ENCODE peak calls at places on chromosomes 16 and 17, in five cellular contexts. R is psoas muscle, N is heart right ventricle, H is lower lobe of right lung, F is neural progenitor cell. C is an unnamed sample.

GRCh38 chr17:45436625-45437460 is 4.2 kb upstream of the ARHGAP27 start:
- DNase-seq in R (no peak), N (no peak), H (no peak), F (no peak), C (no peak)

GRCh38 chr17:29069526-29070041 is 26.6 kb downstream of the PIPOX start:
- DNase-seq in F (no peak), H (no peak), R (no peak), N (no peak), C (no peak)

GRCh38 chr16:56354016-56354415 is 71.3 kb downstream of the AMFR start:
- DNase-seq in R (no peak), N (no peak), H (no peak), F (no peak), C (no peak)

GRCh38 chr16:11992008-11992584 is 15.6 kb downstream of the SNX29 start:
- DNase-seq in N (no peak), H (no peak), F (no peak), R (no peak), C (no peak)

GRCh38 chr17:46811978-46812583 is 6.4 kb downstream of the WNT3 start:
- DNase-seq in H (no peak), F (peak), N (no peak), R (no peak), C (no peak)

GRCh38 chr16:424033-424622 is 1.3 kb upstream of the RAB11FIP3 start:
- DNase-seq in F (peak), H (no peak), R (peak), N (peak), C (peak)

GRCh38 chr17:42842286-42842685 is 2.1 kb upstream of the AOC2 start:
- DNase-seq in F (no peak), H (no peak), R (no peak), N (no peak), C (no peak)

GRCh38 chr17:76492989-76493501 is 8.2 kb downstream of the RHBDF2 start:
- DNase-seq in H (peak), R (peak), N (peak), F (no peak), C (peak)

GRCh38 chr17:41972571-41973411 is 6.2 kb downstream of the CNP start:
- DNase-seq in N (peak), H (peak), R (peak), F (no peak), C (peak)

GRCh38 chr17:59892251-59892848 is 393 bp downstream of the TUBD1 start:
- DNase-seq in H (no peak), R (no peak), F (no peak), N (no peak), C (no peak)

GRCh38 chr17:41340934-41341861 is 9.4 kb downstream of the KRT33A start:
- DNase-seq in H (no peak), R (no peak), F (no peak), N (no peak), C (no peak)

GRCh38 chr16:11004957-11005610 is 60.7 kb downstream of the CLEC16A start:
- DNase-seq in R (no peak), N (no peak), F (no peak), H (no peak), C (no peak)

GRCh38 chr17:75077490-75078096 is 10.2 kb upstream of the SLC16A5 start:
- DNase-seq in F (no peak), N (peak), R (peak), H (peak), C (peak)
- TF ChIP-seq CTCF in F (no peak), N (peak), R (no peak), H (peak), C (no peak)

GRCh38 chr17:64148699-64149098 is 18.8 kb upstream of the ERN1 start:
- DNase-seq in N (peak), F (no peak), H (no peak), R (peak), C (peak)

GRCh38 chr17:64149196-64149595 is 19.3 kb upstream of the ERN1 start:
- DNase-seq in R (no peak), H (no peak), F (no peak), N (no peak), C (no peak)

GRCh38 chr17:64151016-64151368 is 21.0 kb upstream of the ERN1 start:
- DNase-seq in N (no peak), H (no peak), R (no peak), F (no peak), C (no peak)

GRCh38 chr17:64152428-64153125 is 22.6 kb upstream of the ERN1 start:
- DNase-seq in N (peak), R (no peak), H (no peak), F (no peak), C (no peak)

GRCh38 chr17:64150237-64151015 is 20.5 kb upstream of the ERN1 start:
- DNase-seq in F (no peak), N (no peak), H (peak), R (peak), C (peak)
- H3K27ac ChIP-seq in F (no peak), N (peak), H (no peak), R (peak), C (peak)

GRCh38 chr17:51611585-51611984 is 351.2 kb downstream of the UTP18 start:
- DNase-seq in R (no peak), H (no peak), N (peak), F (no peak), C (no peak)

GRCh38 chr17:51612692-51613091 is 352.3 kb downstream of the UTP18 start:
- DNase-seq in H (no peak), R (no peak), N (no peak), F (no peak), C (no peak)

GRCh38 chr17:51608251-51608933 is 348.0 kb downstream of the UTP18 start:
- DNase-seq in H (no peak), N (no peak), F (no peak), R (no peak), C (no peak)

GRCh38 chr17:51610834-51611233 is 350.5 kb downstream of the UTP18 start:
- DNase-seq in H (no peak), F (no peak), R (no peak), N (no peak), C (no peak)

GRCh38 chr17:51610155-51610554 is 349.8 kb downstream of the UTP18 start:
- DNase-seq in R (no peak), N (no peak), H (no peak), F (no peak), C (no peak)
- TF ChIP-seq CTCF in R (no peak), N (no peak), H (no peak), F (no peak), C (no peak)

DNA sequence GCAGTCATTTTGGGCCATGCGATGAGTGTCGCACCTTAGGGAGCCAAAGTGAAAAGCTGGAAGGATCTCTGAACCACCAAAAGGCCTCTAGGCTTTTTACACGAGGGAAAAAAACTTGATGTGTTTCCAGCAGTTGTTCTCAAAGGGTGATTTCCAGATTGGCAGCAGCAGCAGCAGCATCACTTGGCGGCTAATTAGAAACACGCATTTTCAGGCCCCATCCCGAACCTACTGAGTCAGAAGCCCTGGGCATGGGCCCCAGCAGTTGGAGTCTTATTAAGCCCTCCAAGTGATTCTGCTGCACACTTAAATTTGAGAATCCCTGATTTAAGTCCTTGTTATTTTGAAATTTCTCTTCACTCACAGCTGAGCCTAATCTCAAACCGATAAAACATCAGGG is 25.3 kb upstream of the PYY start:
- DNase-seq in N (no peak), H (no peak), F (no peak), R (no peak), C (no peak)
- H3K27ac ChIP-seq in N (no peak), H (no peak), F (no peak), R (no peak), C (no peak)

GRCh38 chr17:49514374-49514738 is 19.3 kb downstream of the NGFR start:
- DNase-seq in H (no peak), F (peak), N (no peak), R (no peak), C (no peak)
- TF ChIP-seq CTCF in H (no peak), F (peak), N (peak), R (peak), C (no peak)

DNA sequence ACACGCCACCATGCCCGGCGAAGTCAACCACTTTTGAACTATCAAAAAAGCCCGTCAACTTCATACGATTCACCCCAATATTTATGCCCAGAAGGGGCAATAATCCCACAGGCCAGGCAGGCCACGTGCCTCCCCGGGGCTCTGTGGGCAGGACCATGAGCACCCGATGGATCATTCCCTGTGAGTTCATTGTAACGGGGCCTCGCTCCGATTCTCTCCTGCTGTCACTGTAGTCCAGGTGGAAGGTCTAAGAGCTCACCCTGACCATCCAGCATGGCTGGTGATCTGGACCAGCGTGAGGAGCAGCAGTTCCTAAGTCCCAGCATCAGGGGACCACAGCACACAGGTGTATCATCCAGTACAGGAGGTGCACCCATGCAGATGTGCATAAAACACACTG is 77.5 kb upstream of the DOC2B start:
- DNase-seq in R (no peak), F (no peak), H (peak), N (no peak), C (no peak)
- H3K27ac ChIP-seq in R (no peak), F (no peak), H (no peak), N (no peak), C (no peak)

DNA sequence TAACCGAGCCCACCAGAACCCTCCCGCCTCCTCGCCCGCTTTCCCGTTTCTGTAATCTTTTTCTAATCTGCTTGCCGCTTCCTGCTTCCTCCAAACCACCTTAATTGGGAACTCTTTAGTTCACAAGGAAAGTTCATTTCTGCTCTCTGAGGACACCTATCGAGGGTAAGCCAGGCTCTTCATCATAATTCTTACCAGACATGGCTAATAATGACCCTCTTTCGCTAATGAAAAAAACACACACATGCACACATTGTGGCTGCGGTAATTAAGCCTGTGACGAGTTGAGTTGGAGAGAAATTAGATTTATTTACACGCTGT is 100.7 kb downstream of the ZNF423 start:
- DNase-seq in N (peak), F (peak), H (no peak), R (no peak), C (no peak)
- TF ChIP-seq CTCF in N (peak), F (peak), H (peak), R (peak), C (peak)

GRCh38 chr17:34312080-34312479 is 7.2 kb upstream of the CCL8 start:
- DNase-seq in R (no peak), H (no peak), F (no peak), N (no peak), C (no peak)
- H3K27ac ChIP-seq in R (no peak), H (peak), F (no peak), N (peak), C (peak)

GRCh38 chr17:80473701-80474100 is 2.7 kb downstream of the NPTX1 start:
- DNase-seq in H (no peak), R (no peak), N (no peak), F (no peak), C (no peak)

GRCh38 chr17:80472996-80473395 is 3.4 kb downstream of the NPTX1 start:
- DNase-seq in F (no peak), N (no peak), R (no peak), H (no peak), C (no peak)

GRCh38 chr17:80474933-80475915 is 1.2 kb downstream of the NPTX1 start:
- DNase-seq in F (peak), N (no peak), R (no peak), H (no peak), C (no peak)

GRCh38 chr17:80475949-80476876 is at the start of gene NPTX1:
- DNase-seq in N (no peak), R (no peak), H (no peak), F (peak), C (no peak)

DNA sequence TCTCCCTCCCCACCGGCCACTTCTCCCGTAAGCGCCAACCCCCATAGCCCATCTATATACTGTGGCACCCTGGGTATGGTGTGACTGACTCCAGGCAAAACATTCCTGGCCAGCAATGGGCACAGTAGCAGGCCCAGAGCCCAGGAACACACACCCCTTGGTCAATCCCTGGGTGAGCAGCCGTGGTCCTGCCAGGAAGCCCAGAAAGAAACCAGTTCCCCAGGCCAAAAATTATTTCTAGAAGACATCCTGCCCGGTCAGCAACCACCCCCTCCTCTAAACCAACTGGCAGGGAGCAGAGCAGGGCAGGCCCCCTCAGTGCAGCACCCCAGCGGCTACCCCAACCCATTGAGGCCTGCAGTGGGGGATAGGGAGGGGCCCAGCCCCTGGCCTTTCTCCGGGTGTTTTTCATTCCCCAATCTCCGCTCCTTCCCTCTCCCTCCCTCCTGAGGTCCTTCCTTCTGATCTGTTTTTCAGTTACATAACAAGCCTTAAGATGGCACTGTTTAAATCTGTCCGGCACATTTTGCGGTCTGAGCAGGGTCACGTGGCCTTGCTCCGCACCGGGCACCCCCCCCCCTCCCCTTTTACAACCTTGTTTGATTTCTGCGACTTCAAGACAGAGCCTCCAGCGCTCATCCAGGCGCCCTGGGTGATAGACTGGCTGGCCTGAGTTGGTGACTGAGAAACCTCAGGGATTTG is 2.0 kb downstream of the NPTX1 start:
- DNase-seq in H (no peak), N (no peak), F (peak), R (no peak), C (no peak)
- TF ChIP-seq CTCF in H (no peak), N (no peak), F (peak), R (no peak), C (no peak)

GRCh38 chr17:57563968-57564367 is 181.1 kb downstream of the CCDC182 start:
- DNase-seq in F (no peak), H (no peak), R (no peak), N (no peak), C (no peak)
- H3K27ac ChIP-seq in F (no peak), H (no peak), R (no peak), N (no peak), C (no peak)